ENCODE peak calls at places on chromosomes 1 and 21, in ten cellular contexts. V is H7; T is T-helper 1 cell; S is NCI-H2081; A is ELF-1; G is HT-29; J is neural progenitor cell; D is T-cell; Z is activated CD4-positive, alpha-beta T cell treated with anti-CD3 and anti-CD28 coated beads, Interleukin-2, amount 50 U/mL, for 1 hour; Q is kidney tubule cell. P is an unnamed sample.

GRCh38 chr1:3463891-3464648 is 9.6 kb downstream of the ARHGEF16 start:
- DNase-seq in V (no peak), T (no peak), S (no peak), A (no peak), G (no peak), J (no peak), D (no peak), Z (no peak), Q (no peak), P (no peak)

GRCh38 chr1:31633117-31633516 is 11.6 kb downstream of the PEF1 start:
- DNase-seq in V (peak; percentile 78), T (no peak), S (no peak), A (peak; percentile 64), G (peak; percentile 40), J (peak; percentile 39), D (no peak), Z (peak; percentile 14), Q (peak; percentile 37), P (no peak)

GRCh38 chr21:27058673-27059365 is 91.9 kb upstream of the ADAMTS5 start:
- DNase-seq in V (no peak), T (no peak), S (no peak), A (no peak), G (no peak), J (no peak), D (no peak), Z (no peak), Q (no peak), P (no peak)

GRCh38 chr1:159341736-159342135 is 39.6 kb downstream of the FCER1A start:
- DNase-seq in V (no peak), T (no peak), S (no peak), A (no peak), G (no peak), J (no peak), D (no peak), Z (no peak), Q (peak; percentile 81), P (no peak)

GRCh38 chr1:180040034-180040433 is 85.4 kb downstream of the CEP350 start:
- DNase-seq in V (no peak), T (no peak), S (no peak), A (no peak), G (no peak), J (no peak), D (no peak), Z (no peak), Q (peak; percentile 30), P (no peak)

GRCh38 chr1:46647611-46648010 is 20.6 kb downstream of the ATPAF1 start:
- DNase-seq in V (no peak), T (no peak), S (no peak), A (no peak), G (no peak), J (no peak), D (no peak), Z (no peak), Q (no peak), P (no peak)

GRCh38 chr1:235781807-235782206 is 84.9 kb downstream of the LYST start:
- DNase-seq in V (no peak), T (no peak), S (no peak), A (no peak), G (no peak), J (no peak), D (no peak), Z (no peak), Q (no peak), P (no peak)

GRCh38 chr1:184545601-184546000 is 158.8 kb downstream of the C1orf21 start:
- DNase-seq in V (no peak), T (no peak), S (no peak), A (peak; percentile 17), G (no peak), J (no peak), D (no peak), Z (no peak), Q (peak; percentile 15), P (no peak)

GRCh38 chr1:234667891-234668576 is 58.1 kb upstream of the IRF2BP2 start:
- DNase-seq in V (no peak), T (no peak), S (no peak), A (no peak), G (no peak), J (no peak), D (no peak), Z (no peak), Q (no peak), P (no peak)

GRCh38 chr1:10431065-10431730 is 965 bp downstream of the CENPS start:
- DNase-seq in V (peak; percentile 65), T (no peak), S (no peak), A (no peak), G (no peak), J (peak; percentile 59), D (no peak), Z (no peak), Q (no peak), P (no peak)

GRCh38 chr1:84506729-84507453 is 510 bp upstream of the GNG5 start:
- DNase-seq in V (peak; percentile 5), T (no peak), S (no peak), A (no peak), G (no peak), J (no peak), D (no peak), Z (no peak), Q (no peak), P (no peak)